ENCODE peak calls at places on chromosome 7, in six cellular contexts. Y, J, D, K, P and H are unnamed samples.
A peak's percentile ranks its signal among the peaks of the same experiment; 100 is the strongest.

GRCh38 chr7:100153713-100154519 is 4.6 kb downstream of the TRAPPC14 start:
- DNase-seq in D (no peak), P (no peak), K (no peak), J (no peak), Y (no peak), H (no peak)

GRCh38 chr7:157281221-157281998 is 55.4 kb upstream of the DNAJB6 start:
- DNase-seq in K (no peak), P (no peak), J (no peak), Y (no peak), D (no peak), H (no peak)

GRCh38 chr7:77425151-77426051 is 9.3 kb upstream of the GSAP start:
- DNase-seq in D (peak; percentile 56), K (peak; percentile 64), J (no peak), Y (peak; percentile 57), P (no peak), H (no peak)

GRCh38 chr7:36227223-36227622 is 74.2 kb downstream of the EEPD1 start:
- DNase-seq in P (no peak), K (no peak), Y (no peak), D (peak; percentile 40), J (no peak), H (no peak)

GRCh38 chr7:88500146-88500545 is 193.5 kb upstream of the STEAP4 start:
- DNase-seq in J (no peak), Y (no peak), P (no peak), K (no peak), D (no peak), H (no peak)

GRCh38 chr7:100428967-100429636 is 529 bp upstream of the MEPCE start:
- DNase-seq in P (peak; percentile 100), K (peak; percentile 100), J (peak; percentile 74), D (peak; percentile 100), Y (peak; percentile 100), H (peak; percentile 100)

GRCh38 chr7:123681561-123681960 is 25.9 kb downstream of the LMOD2 start:
- DNase-seq in Y (no peak), K (peak; percentile 17), P (no peak), J (no peak), D (no peak), H (no peak)

GRCh38 chr7:27169658-27170493 is 4.2 kb downstream of the HOXA10 start:
- DNase-seq in D (no peak), J (no peak), Y (no peak), K (no peak), P (no peak), H (no peak)

GRCh38 chr7:139763330-139763729 is 14.5 kb downstream of the HIPK2 start:
- DNase-seq in Y (no peak), K (no peak), J (no peak), D (no peak), P (no peak), H (no peak)

GRCh38 chr7:20991544-20991943 is 204.9 kb upstream of the SP8 start:
- DNase-seq in D (no peak), K (no peak), P (no peak), J (no peak), Y (no peak), H (no peak)

GRCh38 chr7:774161-775109 is 47.4 kb upstream of the PRKAR1B start:
- DNase-seq in Y (peak; percentile 5), K (no peak), J (peak; percentile 55), P (peak; percentile 50), D (peak; percentile 41), H (peak; percentile 55)

GRCh38 chr7:28002638-28003037 is 178.0 kb downstream of the JAZF1 start:
- DNase-seq in Y (no peak), P (no peak), D (peak; percentile 65), J (no peak), K (no peak), H (no peak)

GRCh38 chr7:29063872-29064271 is 82.5 kb downstream of the CPVL start:
- DNase-seq in Y (no peak), D (no peak), P (no peak), J (no peak), K (no peak), H (no peak)

GRCh38 chr7:97731736-97732370 is at the start of gene TAC1:
- DNase-seq in Y (no peak), K (no peak), J (no peak), P (no peak), D (peak; percentile 8), H (no peak)

GRCh38 chr7:17947606-17948005 is 7.3 kb upstream of the SNX13 start:
- DNase-seq in K (no peak), P (no peak), D (no peak), J (no peak), Y (no peak), H (no peak)

GRCh38 chr7:87784424-87784823 is 91.7 kb downstream of the SLC25A40 start:
- DNase-seq in K (no peak), J (no peak), D (peak; percentile 18), P (no peak), Y (peak; percentile 9), H (no peak)

GRCh38 chr7:48251766-48252165 is 80.5 kb downstream of the ABCA13 start:
- DNase-seq in K (no peak), Y (no peak), J (no peak), D (peak; percentile 11), P (no peak), H (no peak)

GRCh38 chr7:8938036-8938435 is 504.6 kb downstream of the NXPH1 start:
- DNase-seq in J (no peak), Y (no peak), P (no peak), D (no peak), K (peak; percentile 41), H (no peak)

GRCh38 chr7:55348502-55348901 is 16.6 kb upstream of the LANCL2 start:
- DNase-seq in J (no peak), P (no peak), K (peak; percentile 41), D (peak; percentile 43), Y (peak; percentile 19), H (no peak)

GRCh38 chr7:123770378-123770777 is 21.6 kb upstream of the WASL start:
- DNase-seq in K (no peak), P (no peak), Y (peak; percentile 71), J (no peak), D (peak; percentile 74), H (no peak)

GRCh38 chr7:33733865-33734650 is 171.3 kb upstream of the BMPER start:
- DNase-seq in Y (no peak), K (no peak), J (no peak), P (no peak), D (peak; percentile 62), H (no peak)

GRCh38 chr7:37336259-37336658 is 112.4 kb downstream of the ELMO1 start:
- DNase-seq in K (no peak), D (no peak), J (no peak), P (no peak), Y (no peak), H (no peak)

GRCh38 chr7:124130-124949 is 68.0 kb upstream of the FAM20C start:
- DNase-seq in K (no peak), Y (no peak), J (no peak), D (no peak), P (no peak), H (no peak)

GRCh38 chr7:2403718-2404648 is 572 bp downstream of the CHST12 start:
- DNase-seq in Y (peak; percentile 9), K (peak; percentile 45), D (peak; percentile 35), P (no peak), J (no peak), H (no peak)